ENCODE peak calls at places on chromosomes 16 and 17, in seven cellular contexts. One of them, this sample, is unnamed.

GRCh38 chr17:29569245-29569950 is 897 bp downstream of the TP53I13 start:
- DNase-seq in lower leg skin: peak
- DNase-seq in uterus: no peak
- DNase-seq in CD8-positive, alpha-beta T cell: no peak
- DNase-seq in epithelial cell of esophagus: peak
- DNase-seq in GM12864: no peak
- DNase-seq in pancreas: no peak
- DNase-seq in this sample: peak

GRCh38 chr17:64063766-64064224 is 43.4 kb upstream of the ICAM2 start:
- DNase-seq in lower leg skin: no peak
- DNase-seq in CD8-positive, alpha-beta T cell: peak
- DNase-seq in uterus: peak
- DNase-seq in epithelial cell of esophagus: peak
- DNase-seq in pancreas: peak
- DNase-seq in GM12864: no peak
- DNase-seq in this sample: peak

GRCh38 chr17:41498276-41498675 is 7.1 kb downstream of the KRT13 start:
- DNase-seq in epithelial cell of esophagus: peak
- DNase-seq in GM12864: no peak
- DNase-seq in pancreas: no peak
- DNase-seq in CD8-positive, alpha-beta T cell: no peak
- DNase-seq in uterus: no peak
- DNase-seq in lower leg skin: no peak
- DNase-seq in this sample: no peak

GRCh38 chr16:84518804-84519341 is 14.4 kb upstream of the MEAK7 start:
- DNase-seq in lower leg skin: no peak
- DNase-seq in pancreas: no peak
- DNase-seq in epithelial cell of esophagus: no peak
- DNase-seq in CD8-positive, alpha-beta T cell: peak
- DNase-seq in uterus: no peak
- DNase-seq in GM12864: no peak
- DNase-seq in this sample: no peak

GRCh38 chr17:9239260-9239820 is 218.0 kb downstream of the NTN1 start:
- DNase-seq in uterus: no peak
- DNase-seq in lower leg skin: no peak
- DNase-seq in pancreas: peak
- DNase-seq in CD8-positive, alpha-beta T cell: no peak
- DNase-seq in GM12864: no peak
- DNase-seq in epithelial cell of esophagus: no peak
- DNase-seq in this sample: no peak

GRCh38 chr16:11964761-11965539 is at the start of gene TNFRSF17:
- DNase-seq in epithelial cell of esophagus: no peak
- DNase-seq in CD8-positive, alpha-beta T cell: no peak
- DNase-seq in pancreas: no peak
- DNase-seq in lower leg skin: no peak
- DNase-seq in GM12864: peak
- DNase-seq in uterus: no peak
- DNase-seq in this sample: no peak

GRCh38 chr16:71205482-71206131 is 24.9 kb downstream of the HYDIN start:
- DNase-seq in lower leg skin: no peak
- DNase-seq in uterus: no peak
- DNase-seq in CD8-positive, alpha-beta T cell: no peak
- DNase-seq in pancreas: peak
- DNase-seq in GM12864: no peak
- DNase-seq in epithelial cell of esophagus: no peak
- DNase-seq in this sample: no peak

GRCh38 chr16:6926762-6927161 is 405.9 kb upstream of the RBFOX1 start:
- DNase-seq in GM12864: no peak
- DNase-seq in pancreas: no peak
- DNase-seq in epithelial cell of esophagus: no peak
- DNase-seq in lower leg skin: peak
- DNase-seq in uterus: no peak
- DNase-seq in CD8-positive, alpha-beta T cell: no peak
- DNase-seq in this sample: no peak

GRCh38 chr17:80063815-80064585 is 27.6 kb downstream of the CCDC40 start:
- DNase-seq in CD8-positive, alpha-beta T cell: no peak
- DNase-seq in pancreas: no peak
- DNase-seq in epithelial cell of esophagus: peak
- DNase-seq in uterus: peak
- DNase-seq in GM12864: no peak
- DNase-seq in lower leg skin: peak
- DNase-seq in this sample: peak

GRCh38 chr17:28744104-28744801 is 442 bp downstream of the TRAF4 start:
- DNase-seq in lower leg skin: no peak
- DNase-seq in epithelial cell of esophagus: peak
- DNase-seq in uterus: peak
- DNase-seq in GM12864: no peak
- DNase-seq in CD8-positive, alpha-beta T cell: peak
- DNase-seq in pancreas: peak
- DNase-seq in this sample: peak

GRCh38 chr16:89842471-89843408 is 14.5 kb downstream of the SPIRE2 start:
- DNase-seq in pancreas: no peak
- DNase-seq in epithelial cell of esophagus: no peak
- DNase-seq in CD8-positive, alpha-beta T cell: no peak
- DNase-seq in lower leg skin: no peak
- DNase-seq in GM12864: no peak
- DNase-seq in uterus: no peak
- DNase-seq in this sample: no peak

GRCh38 chr17:19448341-19449268 is 37.6 kb downstream of the RNF112 start:
- DNase-seq in uterus: peak
- DNase-seq in epithelial cell of esophagus: peak
- DNase-seq in pancreas: no peak
- DNase-seq in CD8-positive, alpha-beta T cell: no peak
- DNase-seq in GM12864: no peak
- DNase-seq in lower leg skin: peak
- DNase-seq in this sample: no peak

GRCh38 chr17:50359998-50360461 is 13.0 kb downstream of the MRPL27 start:
- DNase-seq in CD8-positive, alpha-beta T cell: no peak
- DNase-seq in epithelial cell of esophagus: no peak
- DNase-seq in uterus: no peak
- DNase-seq in pancreas: no peak
- DNase-seq in lower leg skin: no peak
- DNase-seq in GM12864: no peak
- DNase-seq in this sample: no peak

GRCh38 chr16:58026705-58027340 is 1.3 kb downstream of the MMP15 start:
- DNase-seq in pancreas: peak
- DNase-seq in lower leg skin: no peak
- DNase-seq in uterus: no peak
- DNase-seq in GM12864: no peak
- DNase-seq in epithelial cell of esophagus: no peak
- DNase-seq in CD8-positive, alpha-beta T cell: no peak
- DNase-seq in this sample: no peak

GRCh38 chr17:76142044-76143041 is 1.3 kb upstream of the FOXJ1 start:
- DNase-seq in uterus: no peak
- DNase-seq in epithelial cell of esophagus: no peak
- DNase-seq in pancreas: no peak
- DNase-seq in GM12864: no peak
- DNase-seq in CD8-positive, alpha-beta T cell: no peak
- DNase-seq in lower leg skin: no peak
- DNase-seq in this sample: no peak

DNA sequence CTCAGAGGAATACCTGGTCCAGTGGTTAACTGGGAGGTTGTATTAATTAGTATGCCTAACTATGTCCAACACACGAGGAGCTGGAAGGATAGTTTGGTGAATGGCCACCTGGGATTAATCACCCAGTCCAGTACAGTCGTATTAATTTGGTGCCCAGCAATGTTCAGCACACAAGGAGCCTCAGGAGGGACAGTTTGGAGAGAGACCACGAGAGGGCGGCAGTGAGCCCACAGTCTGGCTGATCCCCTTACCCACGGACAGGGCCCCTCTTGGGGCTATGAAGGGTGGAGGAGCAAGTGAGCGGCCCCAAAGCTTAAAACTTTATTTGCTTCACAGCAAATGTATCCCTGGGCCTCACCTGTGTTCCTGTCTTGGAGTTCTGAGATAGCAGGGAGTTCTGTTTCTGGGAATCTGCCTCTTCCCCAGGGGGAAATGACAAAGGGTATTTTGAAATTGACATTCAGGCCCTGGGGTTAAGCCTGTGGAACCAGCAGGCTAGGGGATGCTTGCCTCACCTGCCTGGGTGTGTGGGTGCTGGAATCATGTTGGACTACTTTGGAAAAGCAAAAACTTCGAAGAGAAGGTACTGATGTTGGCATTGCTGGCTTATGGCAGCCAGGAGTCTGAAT is 227.4 kb upstream of the ASIC2 start:
- DNase-seq in pancreas: peak
- DNase-seq in epithelial cell of esophagus: peak
- DNase-seq in uterus: peak
- DNase-seq in GM12864: no peak
- DNase-seq in lower leg skin: no peak
- DNase-seq in CD8-positive, alpha-beta T cell: peak
- DNase-seq in this sample: no peak
- H3K4me3 ChIP-seq in pancreas: no peak
- H3K4me3 ChIP-seq in epithelial cell of esophagus: no peak
- H3K4me3 ChIP-seq in uterus: no peak
- H3K4me3 ChIP-seq in GM12864: no peak
- H3K4me3 ChIP-seq in lower leg skin: no peak
- H3K4me3 ChIP-seq in CD8-positive, alpha-beta T cell: no peak
- H3K4me3 ChIP-seq in this sample: no peak

DNA sequence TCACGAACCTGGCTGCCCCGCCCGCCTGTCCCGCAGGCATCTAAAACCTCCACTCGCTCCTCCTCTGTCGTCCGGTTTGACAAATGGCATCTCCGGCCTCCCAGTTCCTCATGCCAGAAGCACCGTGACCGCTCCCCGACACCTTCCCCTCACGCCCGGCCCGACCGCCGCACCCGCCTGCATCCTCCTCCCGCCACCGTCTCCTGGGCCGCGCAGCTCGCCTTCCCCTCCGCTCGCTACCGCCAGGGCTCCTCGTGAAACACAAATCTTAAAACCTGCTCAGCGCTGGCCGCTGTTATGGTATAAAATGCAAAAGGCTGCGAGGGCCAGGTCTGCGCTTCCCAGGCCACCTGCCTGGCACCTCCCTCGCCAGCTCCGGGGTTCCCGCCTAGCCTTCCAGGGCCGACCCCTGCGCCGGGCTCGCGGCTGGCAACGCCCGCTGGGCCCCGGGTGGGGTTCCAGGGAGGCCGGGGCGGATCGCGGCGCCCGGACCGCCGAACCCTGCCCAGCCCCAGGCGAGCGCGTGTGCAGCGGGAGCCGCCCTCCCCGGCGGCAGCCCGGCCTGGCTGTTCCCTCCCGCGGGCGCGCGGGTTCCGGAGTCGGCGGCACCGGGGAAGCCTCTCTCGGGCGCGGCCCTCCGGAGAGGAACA is 488 bp downstream of the SPSB3 start:
- DNase-seq in uterus: no peak
- DNase-seq in epithelial cell of esophagus: peak
- DNase-seq in lower leg skin: no peak
- DNase-seq in CD8-positive, alpha-beta T cell: peak
- DNase-seq in pancreas: peak
- DNase-seq in GM12864: no peak
- DNase-seq in this sample: no peak
- TF ChIP-seq CTCF in uterus: no peak
- TF ChIP-seq CTCF in epithelial cell of esophagus: peak
- TF ChIP-seq CTCF in lower leg skin: no peak
- TF ChIP-seq CTCF in CD8-positive, alpha-beta T cell: peak
- TF ChIP-seq CTCF in pancreas: no peak
- TF ChIP-seq CTCF in GM12864: no peak
- TF ChIP-seq CTCF in this sample: no peak

GRCh38 chr17:82091264-82092066 is 6.6 kb downstream of the FASN start:
- DNase-seq in epithelial cell of esophagus: no peak
- DNase-seq in GM12864: no peak
- DNase-seq in uterus: no peak
- DNase-seq in CD8-positive, alpha-beta T cell: no peak
- DNase-seq in pancreas: no peak
- DNase-seq in lower leg skin: no peak
- DNase-seq in this sample: no peak
- H3K4me3 ChIP-seq in epithelial cell of esophagus: no peak
- H3K4me3 ChIP-seq in GM12864: no peak
- H3K4me3 ChIP-seq in uterus: no peak
- H3K4me3 ChIP-seq in CD8-positive, alpha-beta T cell: no peak
- H3K4me3 ChIP-seq in pancreas: no peak
- H3K4me3 ChIP-seq in lower leg skin: no peak
- H3K4me3 ChIP-seq in this sample: no peak

DNA sequence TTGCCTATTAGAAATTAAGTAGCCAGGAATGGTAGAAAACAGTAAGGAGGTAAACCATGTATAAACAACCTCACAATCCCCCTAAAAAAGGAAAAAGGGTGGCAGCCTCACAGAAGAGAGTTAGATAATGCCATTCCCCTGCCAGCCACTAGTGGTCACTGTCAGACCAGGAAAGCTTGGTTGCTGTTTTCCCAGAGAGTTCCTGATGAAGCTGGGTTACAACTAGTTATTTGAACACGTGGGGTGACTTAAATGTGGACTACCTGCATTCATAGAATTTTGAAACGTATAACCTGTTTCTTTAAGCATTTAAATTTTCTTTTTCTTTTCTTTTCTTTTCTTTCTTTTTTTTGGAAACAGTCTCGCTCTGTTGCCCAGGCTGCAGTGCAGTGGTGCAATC is 5.8 kb downstream of the GPRC5C start:
- DNase-seq in epithelial cell of esophagus: no peak
- DNase-seq in CD8-positive, alpha-beta T cell: no peak
- DNase-seq in uterus: no peak
- DNase-seq in pancreas: no peak
- DNase-seq in GM12864: no peak
- DNase-seq in lower leg skin: no peak
- DNase-seq in this sample: no peak
- TF ChIP-seq CTCF in epithelial cell of esophagus: peak
- TF ChIP-seq CTCF in CD8-positive, alpha-beta T cell: peak
- TF ChIP-seq CTCF in uterus: peak
- TF ChIP-seq CTCF in pancreas: peak
- TF ChIP-seq CTCF in GM12864: peak
- TF ChIP-seq CTCF in lower leg skin: no peak
- TF ChIP-seq CTCF in this sample: peak

GRCh38 chr17:56577810-56578209 is 15.7 kb upstream of the NOG start:
- DNase-seq in pancreas: no peak
- DNase-seq in lower leg skin: no peak
- DNase-seq in CD8-positive, alpha-beta T cell: no peak
- DNase-seq in GM12864: no peak
- DNase-seq in epithelial cell of esophagus: no peak
- DNase-seq in uterus: no peak
- DNase-seq in this sample: no peak
- H3K4me3 ChIP-seq in pancreas: no peak
- H3K4me3 ChIP-seq in lower leg skin: no peak
- H3K4me3 ChIP-seq in CD8-positive, alpha-beta T cell: no peak
- H3K4me3 ChIP-seq in GM12864: no peak
- H3K4me3 ChIP-seq in epithelial cell of esophagus: no peak
- H3K4me3 ChIP-seq in uterus: no peak
- H3K4me3 ChIP-seq in this sample: no peak

GRCh38 chr16:20004931-20005330 is 68.8 kb downstream of the GPR139 start:
- DNase-seq in CD8-positive, alpha-beta T cell: no peak
- DNase-seq in pancreas: no peak
- DNase-seq in uterus: no peak
- DNase-seq in GM12864: no peak
- DNase-seq in lower leg skin: no peak
- DNase-seq in epithelial cell of esophagus: no peak
- DNase-seq in this sample: no peak
- TF ChIP-seq CTCF in CD8-positive, alpha-beta T cell: no peak
- TF ChIP-seq CTCF in pancreas: no peak
- TF ChIP-seq CTCF in uterus: no peak
- TF ChIP-seq CTCF in GM12864: peak
- TF ChIP-seq CTCF in lower leg skin: no peak
- TF ChIP-seq CTCF in epithelial cell of esophagus: no peak
- TF ChIP-seq CTCF in this sample: no peak

This sample was measured in lung.